ENCODE peak calls at places on chromosomes 2 and 18, in five cellular contexts. H is fibroblast of lung, C is GM12865, F is AG04450, S is WERI-Rb-1. T is an unnamed sample.

GRCh38 chr2:15521782-15522181 is 39.4 kb downstream of the NBAS start:
- DNase-seq in H (peak), C (no peak), F (no peak), S (no peak), T (no peak)

GRCh38 chr2:52404866-52405265 is 1362.7 kb upstream of the CHAC2 start:
- DNase-seq in H (no peak), C (no peak), F (no peak), S (no peak), T (peak)

GRCh38 chr18:27627927-27628326 is 442.8 kb upstream of the CHST9 start:
- DNase-seq in H (no peak), C (no peak), F (no peak), S (no peak), T (no peak)

GRCh38 chr2:29916571-29916970 is 4.8 kb downstream of the ALK start:
- DNase-seq in H (no peak), C (no peak), F (no peak), S (no peak), T (no peak)

GRCh38 chr2:170917219-170917851 is 11.7 kb upstream of the GORASP2 start:
- DNase-seq in H (no peak), C (no peak), F (no peak), S (no peak), T (no peak)

GRCh38 chr2:163565192-163565591 is 170.6 kb downstream of the FIGN start:
- DNase-seq in H (no peak), C (no peak), F (no peak), S (no peak), T (no peak)

GRCh38 chr18:41695441-41695840 is 259.6 kb upstream of the PIK3C3 start:
- DNase-seq in H (no peak), C (no peak), F (no peak), S (no peak), T (no peak)

GRCh38 chr2:38344813-38345212 is 32.3 kb downstream of the ATL2 start:
- DNase-seq in H (no peak), C (peak), F (no peak), S (no peak), T (no peak)

GRCh38 chr2:134819334-134819733 is 19.1 kb upstream of the ACMSD start:
- DNase-seq in H (peak), C (no peak), F (no peak), S (no peak), T (peak)

GRCh38 chr2:127080941-127081769 is 25.8 kb downstream of the BIN1 start:
- DNase-seq in H (peak), C (peak), F (no peak), S (peak), T (no peak)

GRCh38 chr18:10822457-10822856 is 296.6 kb downstream of the NAPG start:
- DNase-seq in H (peak), C (no peak), F (no peak), S (no peak), T (no peak)

GRCh38 chr18:58362027-58362575 is 266.8 kb downstream of the ALPK2 start:
- DNase-seq in H (peak), C (peak), F (peak), S (no peak), T (peak)

GRCh38 chr2:236257575-236257974 is 6.6 kb downstream of the ASB18 start:
- DNase-seq in H (no peak), C (no peak), F (no peak), S (no peak), T (no peak)

GRCh38 chr18:33751613-33752221 is 173.7 kb downstream of the ASXL3 start:
- DNase-seq in H (peak), C (peak), F (no peak), S (no peak), T (peak)

GRCh38 chr2:88078624-88079169 is 11.1 kb downstream of the SMYD1 start:
- DNase-seq in H (no peak), C (no peak), F (no peak), S (no peak), T (no peak)

GRCh38 chr2:95023222-95023597 is 2.3 kb upstream of the MAL start:
- DNase-seq in H (no peak), C (peak), F (no peak), S (peak), T (no peak)

GRCh38 chr2:160494243-160494642 is 636 bp upstream of the RBMS1 start:
- DNase-seq in H (peak), C (no peak), F (no peak), S (no peak), T (peak)

GRCh38 chr2:23553561-23553960 is 168.6 kb downstream of the KLHL29 start:
- DNase-seq in H (no peak), C (no peak), F (no peak), S (no peak), T (no peak)

GRCh38 chr2:44774826-44775492 is 166.5 kb upstream of the SIX3 start:
- DNase-seq in H (no peak), C (no peak), F (no peak), S (peak), T (no peak)

DNA sequence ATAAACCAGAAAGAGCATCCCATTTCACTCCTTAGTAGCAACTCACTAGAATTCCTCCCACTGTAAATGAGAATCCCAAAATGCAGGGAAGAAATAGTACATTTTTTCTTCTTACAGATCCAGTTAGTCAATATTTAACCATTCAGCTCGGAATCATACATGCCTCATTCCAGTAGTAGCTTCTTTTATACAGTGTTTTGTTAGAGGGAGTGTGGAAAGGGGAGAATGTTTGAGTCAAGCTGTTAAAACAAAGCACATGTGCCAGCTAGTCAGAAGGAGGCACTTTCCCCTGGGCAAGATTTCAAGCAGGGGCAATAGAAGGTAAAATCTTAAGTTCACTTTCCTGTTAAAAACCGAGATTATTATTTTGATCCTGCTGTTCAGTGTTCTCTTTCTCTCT is 147.3 kb upstream of the FAM98A start:
- DNase-seq in H (no peak), C (no peak), F (no peak), S (no peak), T (no peak)
- TF ChIP-seq CTCF in H (no peak), C (no peak), F (no peak), S (no peak), T (no peak)

DNA sequence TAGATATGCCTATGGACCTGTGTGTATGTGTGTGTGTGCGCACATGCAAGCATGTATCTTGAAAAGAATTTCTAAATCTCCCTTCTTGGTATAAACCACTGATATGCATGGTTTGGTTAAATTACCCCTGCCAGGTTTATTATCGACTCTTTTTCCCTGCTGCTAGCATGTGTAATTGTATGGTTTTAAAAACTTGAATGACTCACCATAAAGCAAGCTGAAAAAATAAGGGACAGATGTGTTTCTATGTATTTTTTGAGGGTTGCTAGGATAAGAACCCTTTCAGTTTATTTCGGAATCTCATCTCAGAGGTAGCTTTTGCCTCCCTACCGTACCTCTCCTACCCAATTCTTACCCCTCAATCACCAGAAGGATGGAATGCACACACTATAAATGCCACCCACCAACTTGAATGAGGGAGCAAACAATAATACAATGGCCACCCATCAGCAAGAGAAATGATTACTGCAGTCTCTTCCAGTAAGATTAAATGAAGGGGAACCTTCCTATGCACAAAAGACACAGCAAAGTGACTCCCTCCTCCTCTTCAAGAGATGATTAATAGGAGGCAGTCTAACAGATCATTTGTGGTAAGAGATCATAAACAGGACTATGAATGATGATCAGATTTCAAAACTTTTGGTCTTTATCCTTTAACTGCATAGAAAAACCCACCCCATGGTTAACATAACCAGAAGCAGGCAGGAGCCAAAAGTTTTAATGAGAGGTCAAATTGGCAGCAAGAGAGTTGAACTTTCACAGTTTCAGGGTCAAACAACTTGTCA is 357.2 kb downstream of the SATB2 start:
- DNase-seq in H (peak), C (no peak), F (no peak), S (no peak), T (peak)
- H3K4me3 ChIP-seq in H (no peak), C (no peak), F (no peak), S (no peak), T (no peak)

GRCh38 chr2:69298261-69298660 is 88.8 kb downstream of the GFPT1 start:
- DNase-seq in H (peak), C (no peak), F (peak), S (no peak), T (peak)
- TF ChIP-seq CTCF in H (no peak), C (no peak), F (no peak), S (no peak), T (peak)

DNA sequence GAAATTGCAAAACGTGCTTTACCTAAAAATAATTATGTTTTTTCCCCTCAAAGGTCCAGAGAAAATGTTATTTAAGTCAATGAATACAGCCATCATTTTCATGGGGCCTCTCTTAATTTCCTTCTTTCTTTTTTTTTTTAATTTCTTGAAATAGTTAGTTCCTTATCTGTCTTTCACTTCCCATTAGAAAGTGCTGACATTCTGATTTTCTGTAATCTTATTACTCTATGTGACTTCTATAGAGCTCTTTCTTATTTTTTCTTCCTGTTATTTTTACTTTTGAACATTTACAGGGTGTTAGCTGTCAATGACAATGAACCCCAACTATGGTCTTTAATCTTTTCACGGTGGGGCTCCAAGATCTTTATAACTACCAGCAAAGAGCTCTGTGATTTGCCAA is 30.0 kb downstream of the CTLA4 start:
- DNase-seq in H (no peak), C (no peak), F (no peak), S (no peak), T (no peak)
- H3K4me3 ChIP-seq in H (no peak), C (no peak), F (no peak), S (no peak), T (no peak)

DNA sequence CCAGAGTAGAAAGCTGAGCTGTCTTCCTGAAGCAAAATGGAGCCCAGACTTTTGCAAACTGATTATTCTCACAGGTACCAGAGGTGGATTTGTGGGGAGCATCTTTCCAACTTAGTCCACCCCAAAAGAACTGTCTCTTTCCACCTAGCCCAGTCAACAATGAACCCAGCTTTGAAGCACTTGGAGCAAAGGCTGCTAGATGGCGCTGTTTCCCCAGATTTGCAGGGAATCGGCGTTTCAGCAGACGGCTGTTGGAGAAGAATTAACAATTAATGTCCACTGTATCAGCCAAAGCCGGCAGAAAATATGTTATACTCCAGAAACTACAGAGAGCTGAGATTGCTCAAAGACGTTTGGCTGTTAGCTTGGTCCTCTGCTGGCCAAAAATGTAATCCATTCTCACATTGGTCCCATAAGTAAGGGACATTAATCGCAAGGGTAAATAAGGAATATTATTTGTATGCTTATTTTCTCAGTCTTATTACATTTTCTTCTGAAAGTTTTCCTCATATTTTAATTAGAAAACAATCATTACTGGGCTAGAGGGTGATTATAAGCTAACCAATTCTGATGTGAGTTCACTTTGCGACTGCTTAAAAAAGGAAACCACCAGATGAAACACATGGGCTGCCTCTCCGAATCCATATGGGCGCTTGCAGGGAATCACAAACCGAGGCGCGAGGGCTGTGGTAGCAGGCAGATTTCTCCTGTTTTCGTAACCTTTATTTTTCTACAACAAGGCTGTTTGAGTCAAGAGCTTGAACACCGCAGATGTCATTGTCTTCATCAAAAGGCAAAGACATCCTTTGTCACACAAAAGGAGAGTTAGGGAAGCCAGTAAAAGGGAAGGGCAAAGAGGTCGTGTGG is 423.9 kb upstream of the MEX3C start:
- DNase-seq in H (peak), C (peak), F (no peak), S (peak), T (peak)
- TF ChIP-seq CTCF in H (peak), C (peak), F (peak), S (peak), T (peak)

DNA sequence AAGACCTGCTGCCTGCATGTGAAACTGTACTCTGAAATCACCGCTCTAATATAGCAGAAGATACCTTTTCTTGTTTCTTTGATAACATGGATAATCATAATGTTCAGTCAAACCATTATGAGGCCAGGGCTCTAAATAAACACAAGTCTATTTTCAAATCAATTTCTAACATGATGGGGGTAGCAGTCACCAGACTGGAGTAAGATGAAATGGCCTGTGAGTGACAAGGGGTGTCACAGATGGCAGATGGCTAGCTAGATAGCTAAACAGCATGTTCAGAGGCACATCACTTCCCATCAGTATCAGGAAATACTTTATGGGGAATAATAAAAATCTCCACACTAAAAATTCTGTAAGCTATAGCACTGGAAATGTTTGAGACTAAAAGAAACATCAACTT is 14.0 kb downstream of the MBD2 start:
- DNase-seq in H (no peak), C (peak), F (no peak), S (no peak), T (no peak)
- H3K4me3 ChIP-seq in H (no peak), C (peak), F (no peak), S (no peak), T (no peak)

DNA sequence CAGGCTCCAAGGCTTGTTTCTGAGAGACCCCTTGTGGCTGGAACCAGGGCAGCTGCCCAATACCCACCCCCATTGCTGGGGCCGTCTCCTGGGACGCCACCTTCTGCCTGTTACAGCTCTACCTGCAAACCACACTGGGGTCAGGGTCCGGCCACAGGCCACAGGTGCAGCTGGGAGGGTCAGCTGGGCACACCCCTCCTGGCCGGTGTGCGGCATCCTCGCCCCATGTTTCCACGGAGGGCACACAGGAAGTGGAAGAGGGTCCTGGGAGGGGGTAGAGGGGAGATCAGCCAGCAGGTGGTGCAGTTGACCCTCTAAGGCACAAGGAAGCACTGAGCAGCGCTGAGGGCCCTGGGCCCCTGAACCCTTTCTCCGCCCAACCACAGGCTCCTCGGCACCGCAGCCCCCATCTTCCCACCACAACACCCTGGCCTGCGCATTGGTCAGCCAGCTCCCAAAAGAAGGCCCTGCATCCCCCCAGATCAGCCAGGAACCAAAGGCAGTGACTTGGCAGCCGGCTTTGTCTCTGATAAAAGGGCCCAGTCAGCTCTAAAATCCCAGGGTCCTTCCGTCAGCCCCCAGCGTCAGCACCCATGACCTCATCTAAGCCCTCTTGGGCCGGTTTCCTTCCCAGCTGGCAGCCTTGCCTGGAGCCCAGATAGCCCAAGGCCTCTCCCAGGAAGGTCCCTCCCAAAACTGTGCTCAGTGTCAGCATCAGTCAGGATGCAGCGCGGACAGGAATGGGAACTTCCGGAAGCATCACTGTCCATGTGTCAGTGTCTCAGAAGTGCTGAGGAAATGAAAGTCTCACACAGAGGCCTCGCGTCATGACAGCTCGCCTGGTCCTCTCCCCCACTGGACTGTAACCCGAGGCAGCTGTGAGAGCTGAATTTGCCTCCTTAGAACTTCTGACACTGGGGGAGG is 1.7 kb downstream of the ERFE start:
- DNase-seq in H (no peak), C (peak), F (no peak), S (peak), T (no peak)
- TF ChIP-seq CTCF in H (peak), C (peak), F (peak), S (peak), T (no peak)

DNA sequence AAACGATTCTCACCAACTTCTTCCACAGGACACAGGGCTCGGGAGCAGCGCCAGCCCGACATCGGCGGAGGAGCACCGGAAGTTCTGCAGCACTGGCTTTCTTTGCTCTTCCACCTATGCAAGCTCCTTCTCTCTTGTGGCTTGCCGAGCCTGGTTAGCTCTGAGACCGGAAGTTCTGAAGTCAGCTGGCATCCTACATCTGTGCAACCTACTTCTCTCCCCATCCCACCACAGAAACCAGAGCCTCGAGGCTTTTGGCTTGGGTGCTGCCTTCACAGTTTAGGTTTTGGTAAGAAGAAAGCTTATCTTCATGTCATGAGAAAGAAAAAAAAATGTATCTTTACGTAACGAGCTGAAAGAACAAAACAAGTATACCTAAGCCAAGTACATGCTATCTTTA is 111.7 kb downstream of the ANKRD44 start:
- DNase-seq in H (no peak), C (peak), F (no peak), S (no peak), T (peak)
- H3K4me3 ChIP-seq in H (no peak), C (peak), F (no peak), S (no peak), T (peak)

GRCh38 chr2:195498176-195498575 is 158.8 kb upstream of the SLC39A10 start:
- DNase-seq in H (peak), C (peak), F (no peak), S (peak), T (peak)
- TF ChIP-seq CTCF in H (peak), C (peak), F (peak), S (no peak), T (peak)

T was measured in fibroblast of the aortic adventitia.